ENCODE peak calls at places on chromosome 13, in five cellular contexts. R is astrocyte of the spinal cord, C is uterus, G is cardiac fibroblast, I is A549. T is an unnamed sample.

GRCh38 chr13:43688230-43688907 is 98.4 kb downstream of the ENOX1 start:
- DNase-seq in R (no peak), C (no peak), G (peak; percentile 4), I (no peak), T (no peak)

GRCh38 chr13:107864543-107865460 is 350.5 kb downstream of the LIG4 start:
- DNase-seq in R (peak; percentile 78), C (no peak), G (peak; percentile 63), I (no peak), T (peak; percentile 58)

GRCh38 chr13:42807866-42808265 is 26.5 kb downstream of the FAM216B start:
- DNase-seq in R (peak; percentile 27), C (no peak), G (peak; percentile 20), I (peak; percentile 5), T (peak; percentile 85)

GRCh38 chr13:85287528-85287927 is 511.7 kb downstream of the SLITRK6 start:
- DNase-seq in R (no peak), C (no peak), G (no peak), I (no peak), T (no peak)

GRCh38 chr13:100546713-100547405 is 41.7 kb downstream of the GGACT start:
- DNase-seq in R (no peak), C (no peak), G (no peak), I (no peak), T (no peak)

GRCh38 chr13:100707818-100708740 is 33.5 kb upstream of the TMTC4 start:
- DNase-seq in R (peak; percentile 86), C (no peak), G (no peak), I (no peak), T (peak; percentile 57)

GRCh38 chr13:20703785-20704458 is 423 bp downstream of the IL17D start:
- DNase-seq in R (peak; percentile 62), C (peak; percentile 73), G (peak; percentile 82), I (peak; percentile 75), T (peak; percentile 65)

GRCh38 chr13:84263354-84264069 is 381.2 kb upstream of the SLITRK1 start:
- DNase-seq in R (no peak), C (no peak), G (no peak), I (no peak), T (no peak)

GRCh38 chr13:63167699-63168337 is 1752.2 kb upstream of the PCDH20 start:
- DNase-seq in R (peak; percentile 6), C (no peak), G (no peak), I (no peak), T (no peak)

GRCh38 chr13:28267495-28267894 is 129.2 kb downstream of the PAN3 start:
- DNase-seq in R (no peak), C (no peak), G (no peak), I (no peak), T (no peak)

GRCh38 chr13:25588336-25589060 is 216.7 kb downstream of the ATP8A2 start:
- DNase-seq in R (no peak), C (no peak), G (no peak), I (no peak), T (no peak)

GRCh38 chr13:109782066-109782822 is 4.1 kb downstream of the IRS2 start:
- DNase-seq in R (no peak), C (no peak), G (no peak), I (no peak), T (no peak)

GRCh38 chr13:86445584-86446140 is 646.4 kb upstream of the SLITRK6 start:
- DNase-seq in R (peak; percentile 74), C (no peak), G (no peak), I (no peak), T (no peak)

GRCh38 chr13:51825165-51825592 is 19.8 kb downstream of the TMEM272 start:
- DNase-seq in R (no peak), C (no peak), G (peak; percentile 76), I (no peak), T (peak; percentile 30)

GRCh38 chr13:112940236-112940635 is 28.8 kb upstream of the MCF2L start:
- DNase-seq in R (no peak), C (no peak), G (no peak), I (no peak), T (no peak)

GRCh38 chr13:77489566-77490337 is 45.8 kb upstream of the SCEL start:
- DNase-seq in R (no peak), C (no peak), G (no peak), I (no peak), T (no peak)

GRCh38 chr13:94267581-94267980 is 211.9 kb downstream of the DCT start:
- DNase-seq in R (no peak), C (no peak), G (no peak), I (no peak), T (no peak)

GRCh38 chr13:99150575-99151370 is 49.9 kb upstream of the UBAC2 start:
- DNase-seq in R (peak; percentile 63), C (no peak), G (peak; percentile 58), I (peak; percentile 20), T (peak; percentile 45)

GRCh38 chr13:100887729-100888151 is 213.1 kb upstream of the TMTC4 start:
- DNase-seq in R (peak; percentile 75), C (no peak), G (peak; percentile 15), I (no peak), T (peak; percentile 91)

GRCh38 chr13:106355866-106356265 is 179.6 kb downstream of the EFNB2 start:
- DNase-seq in R (no peak), C (no peak), G (no peak), I (no peak), T (no peak)

GRCh38 chr13:73060251-73061160 is 1.7 kb downstream of the KLF5 start:
- DNase-seq in R (peak; percentile 71), C (peak; percentile 19), G (peak; percentile 75), I (no peak), T (peak; percentile 88)

GRCh38 chr13:108963846-108964600 is 334.6 kb downstream of the MYO16 start:
- DNase-seq in R (peak; percentile 39), C (no peak), G (peak; percentile 18), I (no peak), T (peak; percentile 55)

GRCh38 chr13:44819245-44819644 is 170.0 kb downstream of the NUFIP1 start:
- DNase-seq in R (peak; percentile 84), C (no peak), G (peak; percentile 71), I (peak; percentile 58), T (peak; percentile 82)

GRCh38 chr13:34044660-34045080 is 226.7 kb downstream of the RFC3 start:
- DNase-seq in R (peak; percentile 79), C (no peak), G (peak; percentile 66), I (peak; percentile 5), T (peak; percentile 84)

GRCh38 chr13:60329221-60329983 is 67.6 kb upstream of the TDRD3 start:
- DNase-seq in R (peak; percentile 19), C (no peak), G (peak; percentile 48), I (no peak), T (peak; percentile 25)
- TF ChIP-seq CTCF in R (peak; percentile 51), C (no peak), G (peak; percentile 47), I (peak; percentile 19), T (peak; percentile 34)

GRCh38 chr13:30375436-30375835 is 46.9 kb upstream of the UBE2L5 start:
- DNase-seq in R (no peak), C (no peak), G (no peak), I (no peak), T (no peak)
- H3K4me3 ChIP-seq in R (no peak overlapping the region), C (no peak overlapping the region), G (no peak overlapping the region), I (no peak overlapping the region), T (no peak overlapping the region)

GRCh38 chr13:105139380-105140285 is 1395.8 kb downstream of the EFNB2 start:
- DNase-seq in R (peak; percentile 11), C (no peak), G (peak; percentile 34), I (peak; percentile 46), T (peak; percentile 51)
- TF ChIP-seq CTCF in R (no peak), C (no peak), G (peak; percentile 51), I (peak; percentile 29), T (peak; percentile 43)

GRCh38 chr13:40316301-40316700 is 350.1 kb downstream of the FOXO1 start:
- DNase-seq in R (no peak), C (no peak), G (no peak), I (no peak), T (no peak)

GRCh38 chr13:40315416-40316064 is 350.9 kb downstream of the FOXO1 start:
- DNase-seq in R (no peak), C (no peak), G (peak; percentile 49), I (no peak), T (no peak)

GRCh38 chr13:40318366-40318765 is 348.1 kb downstream of the FOXO1 start:
- DNase-seq in R (no peak), C (peak; percentile 26), G (peak; percentile 21), I (no peak), T (no peak)

GRCh38 chr13:40319699-40320586 is 346.5 kb downstream of the FOXO1 start:
- DNase-seq in R (no peak), C (no peak), G (no peak), I (no peak), T (no peak)

GRCh38 chr13:40317980-40318327 is 348.5 kb downstream of the FOXO1 start:
- DNase-seq in R (no peak), C (no peak), G (no peak), I (no peak), T (no peak)
- H3K4me3 ChIP-seq in R (no peak overlapping the region), C (no peak overlapping the region), G (no peak overlapping the region), I (no peak overlapping the region), T (no peak overlapping the region)